ENCODE peak calls at places on chromosome 4, in five cellular contexts. E is T-cell, F is EL, T is memory B cell, K is fibroblast of pulmonary artery. G is an unnamed sample.
A peak's percentile ranks its signal among the peaks of the same experiment; 100 is the strongest.

GRCh38 chr4:107993969-107994368 is 4.3 kb downstream of the HADH start:
- DNase-seq in F (no peak), K (no peak), E (no peak), T (no peak), G (no peak)

GRCh38 chr4:128844931-128845330 is 35.4 kb downstream of the JADE1 start:
- DNase-seq in T (no peak), K (no peak), E (no peak), F (no peak), G (no peak)

GRCh38 chr4:105050896-105051295 is 95.8 kb upstream of the TET2 start:
- DNase-seq in K (peak; percentile 76), F (peak; percentile 28), E (no peak), T (no peak), G (no peak)

GRCh38 chr4:55183926-55184599 is 58.7 kb upstream of the KDR start:
- DNase-seq in K (peak; percentile 97), F (peak; percentile 93), T (no peak), E (no peak), G (no peak)

GRCh38 chr4:67885727-67886126 is 1.9 kb upstream of the TMPRSS11D start:
- DNase-seq in F (peak; percentile 96), T (no peak), E (no peak), K (peak; percentile 71), G (no peak)

GRCh38 chr4:86185659-86186058 is 174.2 kb downstream of the MAPK10 start:
- DNase-seq in K (no peak), E (no peak), T (no peak), F (no peak), G (no peak)

GRCh38 chr4:27187786-27188185 is 327.1 kb downstream of the STIM2 start:
- DNase-seq in E (no peak), T (no peak), K (no peak), F (no peak), G (no peak)

GRCh38 chr4:183335369-183335940 is 13.2 kb upstream of the CLDN24 start:
- DNase-seq in F (peak; percentile 94), T (no peak), K (peak; percentile 92), E (no peak), G (no peak)

GRCh38 chr4:1193206-1194027 is 21.0 kb upstream of the SPON2 start:
- DNase-seq in E (no peak), T (no peak), F (no peak), K (peak; percentile 31), G (peak; percentile 40)

GRCh38 chr4:141768954-141769353 is 132.6 kb downstream of the IL15 start:
- DNase-seq in F (peak; percentile 77), T (no peak), K (peak; percentile 69), E (no peak), G (no peak)

GRCh38 chr4:85411386-85411785 is 63.6 kb upstream of the ARHGAP24 start:
- DNase-seq in E (no peak), F (no peak), K (no peak), T (no peak), G (no peak)

GRCh38 chr4:174228988-174229387 is 54.5 kb downstream of the FBXO8 start:
- DNase-seq in T (no peak), K (no peak), F (no peak), E (no peak), G (no peak)

GRCh38 chr4:3442959-3443749 is 1.4 kb downstream of the HGFAC start:
- DNase-seq in K (peak; percentile 30), F (peak; percentile 36), E (peak; percentile 72), T (peak; percentile 83), G (peak; percentile 86)

GRCh38 chr4:161936625-161937133 is 227.1 kb downstream of the FSTL5 start:
- DNase-seq in E (no peak), F (peak; percentile 75), K (peak; percentile 51), T (no peak), G (no peak)

GRCh38 chr4:112083587-112084347 is 61.5 kb upstream of the FAM241A start:
- DNase-seq in K (peak; percentile 17), E (no peak), T (no peak), F (peak; percentile 18), G (no peak)

GRCh38 chr4:20395160-20395773 is 143.6 kb downstream of the SLIT2 start:
- DNase-seq in T (no peak), F (peak; percentile 47), K (peak; percentile 50), E (peak; percentile 0), G (no peak)

GRCh38 chr4:41791557-41791956 is 43.0 kb upstream of the PHOX2B start:
- DNase-seq in T (no peak), K (no peak), E (no peak), F (no peak), G (no peak)

GRCh38 chr4:74794341-74794801 is at the start of gene BTC:
- DNase-seq in E (no peak), F (peak; percentile 18), T (no peak), K (peak; percentile 6), G (no peak)

GRCh38 chr4:118997601-118998000 is 108.9 kb downstream of the SYNPO2 start:
- DNase-seq in K (no peak), E (no peak), F (no peak), T (no peak), G (no peak)

GRCh38 chr4:105058177-105058812 is 88.4 kb upstream of the TET2 start:
- DNase-seq in T (no peak), F (peak; percentile 22), E (no peak), K (peak; percentile 55), G (no peak)